ENCODE peak calls at places on chromosomes 11 and 22, in nine cellular contexts. S is A549, H is K562, Y is sigmoid colon, U is ovary, B is tibial nerve, J is stomach, I is suprapubic skin, C is SK-N-SH. T is an unnamed sample.

GRCh38 chr11:102216433-102217163 is 100.7 kb upstream of the BIRC3 start:
- DNase-seq in S (no peak), H (no peak), Y (no peak), U (no peak), B (no peak), J (no peak), I (no peak), C (no peak), T (no peak)

GRCh38 chr22:40680819-40681183 is 1.5 kb downstream of the MCHR1 start:
- DNase-seq in S (no peak), H (no peak), Y (no peak), U (no peak), B (no peak), J (no peak), I (no peak), C (no peak), T (no peak)

GRCh38 chr22:39723463-39723862 is 152.9 kb downstream of the CACNA1I start:
- DNase-seq in S (no peak), H (no peak), Y (no peak), U (no peak), B (no peak), J (peak; percentile 11), I (no peak), C (no peak), T (no peak)

GRCh38 chr22:35578836-35579575 is 38.1 kb downstream of the MB start:
- DNase-seq in S (no peak), H (no peak), Y (no peak), U (no peak), B (no peak), J (no peak), I (no peak), C (no peak), T (peak; percentile 72)

GRCh38 chr22:47045691-47046410 is 283.4 kb downstream of the TBC1D22A start:
- DNase-seq in S (no peak), H (no peak), Y (peak; percentile 58), U (peak; percentile 5), B (no peak), J (no peak), I (peak; percentile 56), C (no peak), T (no peak)

GRCh38 chr11:74683279-74683871 is 47.9 kb downstream of the CHRDL2 start:
- DNase-seq in S (no peak), H (no peak), Y (peak; percentile 66), U (peak; percentile 46), B (no peak), J (peak; percentile 29), I (peak; percentile 51), C (peak; percentile 87), T (peak; percentile 17)

GRCh38 chr22:22576244-22576988 is 17.4 kb upstream of the PRAME start:
- DNase-seq in S (peak; percentile 55), H (peak; percentile 98), Y (no peak), U (no peak), B (no peak), J (peak; percentile 49), I (no peak), C (peak; percentile 79), T (peak; percentile 45)

GRCh38 chr22:44701824-44702478 is at the start of gene PRR5:
- DNase-seq in S (peak; percentile 66), H (peak; percentile 88), Y (peak; percentile 84), U (peak; percentile 87), B (peak; percentile 41), J (peak; percentile 87), I (peak; percentile 88), C (peak; percentile 97), T (peak; percentile 84)

GRCh38 chr22:43953988-43954771 is 1.1 kb upstream of the SAMM50 start:
- DNase-seq in S (no peak), H (no peak), Y (no peak), U (no peak), B (no peak), J (no peak), I (no peak), C (peak; percentile 47), T (no peak)

GRCh38 chr11:121722431-121723256 is 269.9 kb upstream of the SORL1-AS1 start:
- DNase-seq in S (no peak), H (no peak), Y (peak; percentile 97), U (peak; percentile 93), B (peak; percentile 83), J (peak; percentile 40), I (peak; percentile 85), C (peak; percentile 82), T (peak; percentile 47)

GRCh38 chr11:67452141-67452952 is at the start of gene GPR152:
- DNase-seq in S (no peak), H (no peak), Y (no peak), U (no peak), B (no peak), J (peak; percentile 81), I (no peak), C (no peak), T (no peak)

GRCh38 chr22:42670921-42671709 is 21.9 kb upstream of the CYB5R3 start:
- DNase-seq in S (no peak), H (no peak), Y (no peak), U (no peak), B (no peak), J (no peak), I (no peak), C (no peak), T (peak; percentile 22)

GRCh38 chr22:33640900-33641299 is 279.4 kb downstream of the LARGE1 start:
- DNase-seq in S (no peak), H (no peak), Y (no peak), U (no peak), B (no peak), J (no peak), I (no peak), C (no peak), T (no peak)

GRCh38 chr22:20141186-20142077 is 9.4 kb downstream of the CCDC188 start:
- DNase-seq in S (no peak), H (no peak), Y (no peak), U (no peak), B (no peak), J (no peak), I (no peak), C (no peak), T (no peak)

GRCh38 chr11:61359541-61359940 is 2.1 kb downstream of the CYB561A3 start:
- DNase-seq in S (no peak), H (no peak), Y (no peak), U (no peak), B (no peak), J (no peak), I (no peak), C (no peak), T (peak; percentile 49)

GRCh38 chr11:33913991-33914390 is 22.1 kb upstream of the LMO2 start:
- DNase-seq in S (no peak), H (no peak), Y (no peak), U (no peak), B (no peak), J (no peak), I (no peak), C (no peak), T (no peak)

GRCh38 chr22:50302564-50302963 is 4.9 kb downstream of the PLXNB2 start:
- DNase-seq in S (no peak), H (no peak), Y (no peak), U (no peak), B (no peak), J (peak; percentile 25), I (no peak), C (peak; percentile 67), T (no peak)

GRCh38 chr22:46057206-46057605 is 80.2 kb upstream of the WNT7B start:
- DNase-seq in S (no peak), H (no peak), Y (peak; percentile 75), U (peak; percentile 70), B (peak; percentile 17), J (peak; percentile 25), I (peak; percentile 37), C (no peak), T (peak; percentile 10)

GRCh38 chr22:39496131-39496838 is 5.8 kb upstream of the MIEF1 start:
- DNase-seq in S (peak; percentile 69), H (peak; percentile 45), Y (peak; percentile 84), U (peak; percentile 68), B (peak; percentile 37), J (peak; percentile 83), I (peak; percentile 86), C (peak; percentile 50), T (peak; percentile 84)

GRCh38 chr11:18171377-18172000 is 1.1 kb upstream of the MRGPRX4 start:
- DNase-seq in S (peak; percentile 45), H (peak; percentile 36), Y (no peak), U (no peak), B (no peak), J (no peak), I (no peak), C (peak; percentile 55), T (no peak)

GRCh38 chr11:88666364-88666763 is 328.8 kb upstream of the CTSC start:
- DNase-seq in S (no peak), H (no peak), Y (no peak), U (no peak), B (no peak), J (no peak), I (no peak), C (no peak), T (peak; percentile 23)

GRCh38 chr11:117287668-117288067 is 3.5 kb upstream of the BACE1-AS start:
- DNase-seq in S (no peak), H (no peak), Y (no peak), U (no peak), B (no peak), J (no peak), I (no peak), C (no peak), T (no peak)

GRCh38 chr11:6719588-6719987 is 36.4 kb upstream of the MRPL17 start:
- DNase-seq in S (no peak), H (no peak), Y (no peak), U (no peak), B (no peak), J (no peak), I (no peak), C (no peak), T (no peak)
- TF ChIP-seq EP300 in S (no peak), H (no peak), Y (no peak), U (no peak), B (no peak), J (no peak), I (no peak), C (no peak), T (no peak)

GRCh38 chr11:36352919-36353318 is 56.8 kb downstream of the PRR5L start:
- DNase-seq in S (no peak), H (no peak), Y (no peak), U (no peak), B (no peak), J (no peak), I (no peak), C (no peak), T (no peak)
- TF ChIP-seq EP300 in S (no peak), H (no peak), Y (no peak), U (no peak), B (no peak), J (no peak), I (no peak), C (no peak), T (no peak)

DNA sequence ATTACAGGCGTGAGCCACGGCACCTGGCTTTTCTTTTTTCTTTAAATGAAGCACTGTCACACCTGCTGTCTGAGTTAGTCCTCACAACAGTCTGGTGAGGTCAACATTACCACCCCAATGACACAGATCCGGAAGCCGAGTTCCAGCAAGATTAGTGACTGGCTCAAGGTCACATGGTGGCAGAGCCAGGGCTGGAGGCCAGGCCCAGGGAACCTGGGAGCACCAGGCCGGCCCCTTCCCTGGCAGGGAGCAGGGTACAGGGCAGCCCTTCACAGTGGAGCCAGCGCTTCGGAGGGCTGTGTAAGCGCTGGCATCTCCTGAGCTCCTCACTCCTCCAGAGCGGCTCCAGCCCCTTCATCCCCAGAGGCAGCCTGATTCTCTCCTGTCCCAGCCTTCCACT is 118.7 kb downstream of the ST3GAL4 start:
- DNase-seq in S (no peak), H (no peak), Y (no peak), U (no peak), B (no peak), J (no peak), I (no peak), C (no peak), T (no peak)
- TF ChIP-seq EP300 in S (no peak), H (no peak), Y (no peak), U (no peak), B (no peak), J (no peak), I (no peak), C (no peak), T (no peak)

GRCh38 chr22:28297504-28297903 is 378.4 kb upstream of the PITPNB start:
- DNase-seq in S (no peak), H (no peak), Y (no peak), U (no peak), B (no peak), J (no peak), I (no peak), C (no peak), T (peak; percentile 55)
- TF ChIP-seq EP300 in S (no peak), H (no peak), Y (no peak), U (no peak), B (no peak), J (no peak), I (no peak), C (no peak), T (no peak)